ENCODE peak calls at places on chromosomes 6 and 20, in seven cellular contexts. S, G, R, F, X, U and J are unnamed samples.

GRCh38 chr6:113351183-113351834 is 505.8 kb upstream of the MARCKS start:
- DNase-seq in G (no peak), F (no peak), R (no peak), S (no peak), X (no peak), U (no peak), J (no peak)

GRCh38 chr20:33839591-33839990 is 28.4 kb downstream of the CHMP4B start:
- DNase-seq in U (peak), G (no peak), R (no peak), S (no peak), F (no peak), X (peak), J (no peak)

GRCh38 chr6:44029489-44030185 is 97.6 kb downstream of the MRPL14 start:
- DNase-seq in F (no peak), X (no peak), U (no peak), S (peak), G (no peak), R (peak), J (no peak)

GRCh38 chr6:335572-335971 is 43.3 kb downstream of the DUSP22 start:
- DNase-seq in F (no peak), X (no peak), U (no peak), S (peak), R (no peak), G (no peak), J (no peak)

GRCh38 chr6:68778356-68779020 is 143.4 kb downstream of the ADGRB3 start:
- DNase-seq in X (no peak), G (no peak), F (no peak), S (no peak), U (no peak), R (no peak), J (peak)

GRCh38 chr6:142900467-142900961 is 44.5 kb downstream of the HIVEP2 start:
- DNase-seq in F (no peak), S (no peak), G (no peak), R (no peak), U (no peak), X (no peak), J (no peak)

GRCh38 chr20:2617099-2617714 is 35.2 kb upstream of the NOP56 start:
- DNase-seq in S (no peak), G (no peak), R (no peak), X (no peak), U (no peak), F (no peak), J (no peak)

GRCh38 chr6:52016918-52017748 is 70.3 kb downstream of the PKHD1 start:
- DNase-seq in F (no peak), G (no peak), X (no peak), R (no peak), S (no peak), U (no peak), J (peak)

GRCh38 chr6:169811072-169811471 is 59.6 kb downstream of the ERMARD start:
- DNase-seq in G (no peak), X (no peak), U (no peak), R (no peak), F (no peak), S (peak), J (no peak)

GRCh38 chr20:32777177-32777956 is 15.2 kb downstream of the DNMT3B start:
- DNase-seq in U (no peak), S (no peak), R (no peak), G (no peak), F (no peak), X (peak), J (no peak)

GRCh38 chr6:148235446-148235845 is 107.2 kb upstream of the SASH1 start:
- DNase-seq in U (no peak), R (no peak), G (no peak), S (no peak), X (no peak), F (no peak), J (no peak)

GRCh38 chr6:98833101-98834059 is 994 bp upstream of the POU3F2 start:
- DNase-seq in X (peak), G (peak), S (peak), R (peak), F (peak), U (no peak), J (peak)

GRCh38 chr20:1805161-1805581 is 90.0 kb upstream of the SIRPA start:
- DNase-seq in S (no peak), F (no peak), X (no peak), U (no peak), R (no peak), G (no peak), J (peak)

GRCh38 chr6:33694401-33694931 is 17.0 kb downstream of the UQCC2 start:
- DNase-seq in U (no peak), R (no peak), G (no peak), X (peak), S (peak), F (no peak), J (no peak)

GRCh38 chr20:45408646-45409213 is 641 bp downstream of the DBNDD2 start:
- DNase-seq in X (no peak), G (no peak), R (no peak), F (no peak), U (no peak), S (no peak), J (no peak)

GRCh38 chr20:33261465-33261864 is 21.5 kb upstream of the BPIFB1 start:
- DNase-seq in U (no peak), G (no peak), S (no peak), R (no peak), X (no peak), F (no peak), J (peak)

DNA sequence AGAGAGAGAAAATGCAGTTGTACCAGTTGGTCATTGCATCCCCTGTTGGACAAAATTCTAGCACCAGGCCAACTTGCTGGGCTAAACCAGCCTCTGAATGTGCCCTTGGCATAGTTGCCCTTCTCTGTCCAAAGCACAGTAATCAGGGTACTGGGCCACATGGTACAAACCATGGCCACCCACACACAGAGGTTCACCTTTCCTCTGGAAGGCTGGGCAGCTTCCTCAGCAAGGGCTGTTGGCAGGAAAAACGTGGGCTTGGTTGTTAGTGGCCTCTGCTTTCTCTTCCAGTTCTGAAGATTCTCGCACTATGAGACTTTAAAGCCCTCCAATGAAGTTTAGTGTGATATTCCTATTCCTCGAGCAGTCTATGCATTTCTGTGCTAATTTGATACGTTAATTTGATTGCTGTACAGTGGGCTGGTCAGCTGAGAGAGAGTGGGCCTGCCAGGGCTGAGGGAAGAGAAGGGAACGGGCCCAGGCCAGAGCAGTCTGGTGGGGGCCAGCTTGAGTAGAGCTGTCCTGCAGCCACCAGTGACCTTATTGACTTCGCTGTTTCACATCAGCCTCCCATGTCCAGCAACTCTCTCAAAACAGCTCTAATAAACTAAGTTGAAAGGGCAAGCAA is 592 bp downstream of the DDO start:
- DNase-seq in U (peak), F (no peak), G (no peak), R (no peak), X (no peak), S (no peak), J (no peak)
- H3K27ac ChIP-seq in U (peak), F (peak), G (no peak), R (peak), X (peak), S (peak), J (no peak)

GRCh38 chr20:11013801-11014200 is 340.0 kb upstream of the JAG1 start:
- DNase-seq in S (no peak), U (no peak), F (no peak), G (no peak), R (no peak), X (no peak), J (no peak)
- H3K27ac ChIP-seq in S (peak), U (peak), F (no peak), G (no peak), R (no peak), X (no peak), J (no peak)

DNA sequence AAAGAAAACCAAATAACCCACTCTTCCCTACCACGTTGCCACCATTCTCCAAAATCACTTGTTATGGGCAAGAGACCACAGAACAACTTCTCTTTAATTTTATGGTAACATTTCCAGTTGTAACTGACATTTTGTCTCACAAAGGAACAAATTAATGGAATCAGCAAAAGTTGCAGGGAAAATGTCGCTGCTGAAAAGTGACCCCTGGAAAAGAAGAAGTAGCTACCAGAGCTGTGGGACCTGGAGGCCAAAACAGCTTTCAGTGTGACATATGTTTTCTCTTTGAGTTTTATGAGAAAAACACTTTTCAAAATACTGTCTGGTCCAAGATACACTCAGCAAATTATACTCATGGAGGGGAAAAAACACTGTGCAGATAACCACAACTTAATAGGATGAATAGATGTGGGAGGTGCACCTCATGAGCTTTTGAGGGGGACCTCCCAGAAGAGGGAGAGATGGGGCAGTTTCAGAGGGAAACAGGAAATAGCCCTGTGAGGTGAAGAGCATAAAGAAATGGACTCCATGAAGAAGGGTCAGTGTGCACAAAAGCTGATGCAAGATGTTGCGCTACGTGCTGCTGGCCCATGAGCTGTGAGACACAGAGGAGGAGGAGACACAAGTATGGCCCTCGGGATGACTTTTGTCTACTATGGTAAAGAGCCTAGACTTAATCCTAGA is 87.3 kb downstream of the DTNBP1 start:
- DNase-seq in R (no peak), U (no peak), F (no peak), G (no peak), S (no peak), X (no peak), J (no peak)
- H3K27ac ChIP-seq in R (no peak), U (no peak), F (no peak), G (no peak), S (peak), X (no peak), J (no peak)

DNA sequence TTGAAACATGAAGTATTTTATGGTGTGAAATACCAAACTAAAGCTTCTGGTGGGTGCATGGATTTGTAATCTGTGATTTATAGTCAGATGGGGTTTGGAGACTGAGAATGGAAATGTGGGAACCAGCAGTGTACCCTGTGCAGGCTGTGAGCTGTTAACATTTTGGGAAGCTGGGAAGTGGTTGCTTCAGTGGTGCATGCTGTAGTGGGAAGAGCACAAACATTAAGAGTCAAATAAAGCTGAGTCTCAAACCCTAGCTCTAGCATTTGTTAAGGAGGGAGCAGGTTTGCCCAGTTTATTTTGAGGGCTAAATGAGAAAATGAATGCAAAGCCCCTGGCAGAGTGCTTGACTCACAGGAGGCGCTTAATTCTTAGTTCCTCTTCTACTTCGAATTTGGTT is 235.7 kb downstream of the ZFAND3 start:
- DNase-seq in G (no peak), S (no peak), U (no peak), X (no peak), F (no peak), R (no peak), J (peak)
- H3K27ac ChIP-seq in G (no peak), S (no peak), U (no peak), X (no peak), F (no peak), R (no peak), J (no peak)

GRCh38 chr6:81864124-81864523 is 111.6 kb upstream of the TENT5A start:
- DNase-seq in G (no peak), X (no peak), U (no peak), F (no peak), R (no peak), S (no peak), J (no peak)
- H3K27ac ChIP-seq in G (no peak), X (no peak), U (no peak), F (no peak), R (no peak), S (no peak), J (no peak)

DNA sequence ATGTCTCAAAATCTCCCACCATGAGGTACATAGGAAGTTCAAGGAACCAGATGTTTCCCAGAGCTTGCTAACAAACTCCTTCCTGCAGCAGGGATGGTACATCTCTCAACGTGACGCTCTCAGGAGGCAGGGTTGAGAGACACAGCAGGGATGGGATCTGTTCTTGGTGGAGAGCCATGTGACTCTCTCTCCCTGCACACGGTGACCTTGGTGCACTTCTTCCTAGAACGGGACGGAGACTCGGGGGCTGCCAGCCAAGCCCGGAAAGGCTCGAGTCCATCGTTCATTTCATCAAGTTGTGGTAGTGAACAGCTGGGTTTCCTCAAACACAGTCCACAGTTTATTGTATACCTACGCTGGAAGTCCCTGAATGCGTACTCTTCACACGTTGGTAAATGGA is 94.2 kb downstream of the FAM50B start:
- DNase-seq in S (no peak), G (peak), X (no peak), U (no peak), F (no peak), R (no peak), J (no peak)
- H3K27ac ChIP-seq in S (no peak), G (no peak), X (no peak), U (no peak), F (no peak), R (no peak), J (no peak)

GRCh38 chr6:132115714-132116366 is 164.7 kb upstream of the CCN2 start:
- DNase-seq in G (no peak), X (no peak), S (no peak), U (no peak), F (no peak), R (no peak), J (no peak)
- H3K27ac ChIP-seq in G (peak), X (no peak), S (peak), U (no peak), F (no peak), R (peak), J (no peak)